ENCODE peak calls at places on chromosome 2, in eight cellular contexts. One of them, this sample, is unnamed.

GRCh38 chr2:96249654-96250053 is 16.1 kb downstream of the TMEM127 start:
- DNase-seq in MM.1S: no peak
- DNase-seq in left lung: no peak
- DNase-seq in RWPE2: no peak
- DNase-seq in gastrocnemius medialis: peak; percentile 31
- DNase-seq in thoracic aorta: no peak
- DNase-seq in CD8-positive, alpha-beta T cell: no peak
- DNase-seq in tibial artery: no peak
- DNase-seq in this sample: no peak

GRCh38 chr2:27158468-27158867 is 9.7 kb downstream of the TCF23 start:
- DNase-seq in left lung: no peak
- DNase-seq in CD8-positive, alpha-beta T cell: no peak
- DNase-seq in MM.1S: no peak
- DNase-seq in gastrocnemius medialis: no peak
- DNase-seq in thoracic aorta: no peak
- DNase-seq in tibial artery: peak; percentile 45
- DNase-seq in RWPE2: no peak
- DNase-seq in this sample: no peak

GRCh38 chr2:41698787-41699422 is 348.9 kb upstream of the PKDCC start:
- DNase-seq in gastrocnemius medialis: no peak
- DNase-seq in tibial artery: peak; percentile 68
- DNase-seq in thoracic aorta: no peak
- DNase-seq in left lung: peak; percentile 49
- DNase-seq in RWPE2: no peak
- DNase-seq in CD8-positive, alpha-beta T cell: no peak
- DNase-seq in MM.1S: no peak
- DNase-seq in this sample: no peak

GRCh38 chr2:168801961-168802824 is at the start of gene NOSTRIN:
- DNase-seq in MM.1S: no peak
- DNase-seq in RWPE2: no peak
- DNase-seq in tibial artery: no peak
- DNase-seq in CD8-positive, alpha-beta T cell: no peak
- DNase-seq in gastrocnemius medialis: no peak
- DNase-seq in left lung: no peak
- DNase-seq in thoracic aorta: no peak
- DNase-seq in this sample: no peak

GRCh38 chr2:190948671-190949070 is 65.3 kb downstream of the STAT1 start:
- DNase-seq in RWPE2: no peak
- DNase-seq in gastrocnemius medialis: no peak
- DNase-seq in left lung: no peak
- DNase-seq in tibial artery: no peak
- DNase-seq in CD8-positive, alpha-beta T cell: no peak
- DNase-seq in thoracic aorta: no peak
- DNase-seq in MM.1S: no peak
- DNase-seq in this sample: no peak

GRCh38 chr2:213934560-213934959 is 476.3 kb upstream of the VWC2L start:
- DNase-seq in CD8-positive, alpha-beta T cell: no peak
- DNase-seq in left lung: no peak
- DNase-seq in MM.1S: peak; percentile 83
- DNase-seq in RWPE2: no peak
- DNase-seq in tibial artery: no peak
- DNase-seq in thoracic aorta: no peak
- DNase-seq in gastrocnemius medialis: no peak
- DNase-seq in this sample: no peak

GRCh38 chr2:159561242-159561641 is 55.1 kb downstream of the BAZ2B start:
- DNase-seq in thoracic aorta: no peak
- DNase-seq in left lung: no peak
- DNase-seq in gastrocnemius medialis: no peak
- DNase-seq in CD8-positive, alpha-beta T cell: no peak
- DNase-seq in tibial artery: no peak
- DNase-seq in MM.1S: no peak
- DNase-seq in RWPE2: no peak
- DNase-seq in this sample: no peak

GRCh38 chr2:182057002-182057401 is 71.3 kb downstream of the PPP1R1C start:
- DNase-seq in CD8-positive, alpha-beta T cell: no peak
- DNase-seq in MM.1S: no peak
- DNase-seq in tibial artery: no peak
- DNase-seq in thoracic aorta: no peak
- DNase-seq in left lung: no peak
- DNase-seq in gastrocnemius medialis: no peak
- DNase-seq in RWPE2: no peak
- DNase-seq in this sample: no peak

GRCh38 chr2:88637464-88637863 is 10.2 kb upstream of the EIF2AK3 start:
- DNase-seq in CD8-positive, alpha-beta T cell: no peak
- DNase-seq in gastrocnemius medialis: no peak
- DNase-seq in MM.1S: no peak
- DNase-seq in RWPE2: no peak
- DNase-seq in thoracic aorta: no peak
- DNase-seq in tibial artery: no peak
- DNase-seq in left lung: no peak
- DNase-seq in this sample: no peak

GRCh38 chr2:239193925-239194687 is 206.7 kb downstream of the HDAC4 start:
- DNase-seq in CD8-positive, alpha-beta T cell: no peak
- DNase-seq in tibial artery: peak; percentile 34
- DNase-seq in left lung: peak; percentile 39
- DNase-seq in RWPE2: no peak
- DNase-seq in MM.1S: no peak
- DNase-seq in gastrocnemius medialis: peak; percentile 13
- DNase-seq in thoracic aorta: no peak
- DNase-seq in this sample: no peak

GRCh38 chr2:145846986-145847385 is 1327.1 kb upstream of the ZEB2 start:
- DNase-seq in tibial artery: no peak
- DNase-seq in left lung: no peak
- DNase-seq in thoracic aorta: no peak
- DNase-seq in RWPE2: no peak
- DNase-seq in gastrocnemius medialis: no peak
- DNase-seq in MM.1S: no peak
- DNase-seq in CD8-positive, alpha-beta T cell: no peak
- DNase-seq in this sample: no peak

GRCh38 chr2:134136702-134137101 is 117.2 kb upstream of the MGAT5 start:
- DNase-seq in CD8-positive, alpha-beta T cell: no peak
- DNase-seq in MM.1S: no peak
- DNase-seq in tibial artery: no peak
- DNase-seq in left lung: no peak
- DNase-seq in thoracic aorta: no peak
- DNase-seq in gastrocnemius medialis: no peak
- DNase-seq in RWPE2: no peak
- DNase-seq in this sample: no peak
- H3K4me1 ChIP-seq in CD8-positive, alpha-beta T cell: peaks cover 34% of the 10 kb centered on the region
- H3K4me1 ChIP-seq in MM.1S: peaks cover 55% of the 10 kb centered on the region
- H3K4me1 ChIP-seq in tibial artery: peaks cover 22% of the 10 kb centered on the region
- H3K4me1 ChIP-seq in left lung: peaks cover 26% of the 10 kb centered on the region
- H3K4me1 ChIP-seq in thoracic aorta: peaks cover 26% of the 10 kb centered on the region
- H3K4me1 ChIP-seq in gastrocnemius medialis: peaks cover 46% of the 10 kb centered on the region
- H3K4me1 ChIP-seq in RWPE2: peaks cover 44% of the 10 kb centered on the region
- H3K4me1 ChIP-seq in this sample: peaks cover 57% of the 10 kb centered on the region

GRCh38 chr2:678964-679363 is 1.8 kb upstream of the TMEM18 start:
- DNase-seq in RWPE2: no peak
- DNase-seq in thoracic aorta: no peak
- DNase-seq in CD8-positive, alpha-beta T cell: no peak
- DNase-seq in left lung: no peak
- DNase-seq in tibial artery: no peak
- DNase-seq in MM.1S: no peak
- DNase-seq in gastrocnemius medialis: no peak
- DNase-seq in this sample: no peak

GRCh38 chr2:676647-677055 is 555 bp downstream of the TMEM18 start:
- DNase-seq in gastrocnemius medialis: peak; percentile 98
- DNase-seq in MM.1S: peak; percentile 97
- DNase-seq in left lung: peak; percentile 100
- DNase-seq in RWPE2: peak; percentile 98
- DNase-seq in CD8-positive, alpha-beta T cell: peak; percentile 94
- DNase-seq in thoracic aorta: peak; percentile 96
- DNase-seq in tibial artery: peak; percentile 99
- DNase-seq in this sample: peak; percentile 100

GRCh38 chr2:675982-676646 is 1.1 kb downstream of the TMEM18 start:
- DNase-seq in tibial artery: peak; percentile 77
- DNase-seq in CD8-positive, alpha-beta T cell: no peak
- DNase-seq in gastrocnemius medialis: peak; percentile 29
- DNase-seq in MM.1S: peak; percentile 51
- DNase-seq in RWPE2: no peak
- DNase-seq in thoracic aorta: no peak
- DNase-seq in left lung: no peak
- DNase-seq in this sample: no peak

GRCh38 chr2:675460-675859 is 1.7 kb downstream of the TMEM18 start:
- DNase-seq in thoracic aorta: no peak
- DNase-seq in tibial artery: no peak
- DNase-seq in CD8-positive, alpha-beta T cell: no peak
- DNase-seq in MM.1S: no peak
- DNase-seq in left lung: peak; percentile 68
- DNase-seq in RWPE2: no peak
- DNase-seq in gastrocnemius medialis: no peak
- DNase-seq in this sample: no peak

DNA sequence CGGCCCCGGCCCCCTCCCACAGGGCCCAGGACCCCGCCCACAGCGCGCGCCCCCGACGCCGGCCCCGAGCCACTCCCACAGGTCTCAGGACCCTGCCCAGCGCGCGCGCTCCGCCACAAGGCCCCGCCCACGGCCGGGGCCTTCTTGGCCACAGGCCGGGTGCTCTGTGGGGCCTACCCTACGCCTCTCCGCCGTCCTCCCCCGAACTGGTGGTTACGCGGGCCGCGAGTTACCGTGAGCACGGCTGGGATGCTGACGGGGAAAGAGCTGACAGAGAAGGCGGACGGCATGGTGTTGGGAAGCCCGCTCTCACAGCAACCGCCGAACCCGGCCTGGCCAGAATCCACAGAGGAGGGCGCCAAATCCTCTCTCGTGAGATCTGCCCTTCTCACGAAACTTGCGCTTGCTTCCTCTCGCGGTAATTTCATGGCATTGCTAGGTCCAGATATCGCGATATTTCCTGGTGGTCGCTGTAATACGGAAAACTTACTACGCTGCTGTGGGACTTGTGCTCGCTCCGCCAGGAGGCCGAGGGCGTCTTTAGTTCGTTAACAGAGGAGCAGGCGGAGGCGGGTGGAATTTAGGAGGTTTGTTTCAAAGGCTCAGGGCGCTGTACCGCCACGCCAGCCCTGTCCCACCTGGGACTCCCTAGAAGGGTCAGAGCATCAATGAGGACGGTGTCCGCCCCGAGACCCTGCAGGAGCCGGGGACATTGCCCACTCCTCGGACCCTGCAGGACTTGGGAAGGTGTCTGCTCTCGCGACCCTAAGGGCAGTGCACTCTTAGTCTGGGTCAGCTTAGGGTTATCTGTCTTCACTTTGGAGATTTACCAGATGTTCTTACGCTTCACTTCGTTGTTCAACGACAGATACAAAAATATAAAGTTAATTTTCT is at the start of gene TMEM18:
- DNase-seq in tibial artery: peak; percentile 97
- DNase-seq in RWPE2: peak; percentile 93
- DNase-seq in gastrocnemius medialis: peak; percentile 92
- DNase-seq in thoracic aorta: peak; percentile 90
- DNase-seq in CD8-positive, alpha-beta T cell: no peak
- DNase-seq in left lung: peak; percentile 86
- DNase-seq in MM.1S: peak; percentile 98
- DNase-seq in this sample: peak; percentile 89
- TF ChIP-seq CTCF in tibial artery: peak; percentile 16
- TF ChIP-seq CTCF in RWPE2: peak; percentile 28
- TF ChIP-seq CTCF in gastrocnemius medialis: no peak
- TF ChIP-seq CTCF in thoracic aorta: no peak
- TF ChIP-seq CTCF in CD8-positive, alpha-beta T cell: peak; percentile 38
- TF ChIP-seq CTCF in left lung: peak; percentile 27
- TF ChIP-seq CTCF in MM.1S: peak; percentile 24
- TF ChIP-seq CTCF in this sample: peak; percentile 41

DNA sequence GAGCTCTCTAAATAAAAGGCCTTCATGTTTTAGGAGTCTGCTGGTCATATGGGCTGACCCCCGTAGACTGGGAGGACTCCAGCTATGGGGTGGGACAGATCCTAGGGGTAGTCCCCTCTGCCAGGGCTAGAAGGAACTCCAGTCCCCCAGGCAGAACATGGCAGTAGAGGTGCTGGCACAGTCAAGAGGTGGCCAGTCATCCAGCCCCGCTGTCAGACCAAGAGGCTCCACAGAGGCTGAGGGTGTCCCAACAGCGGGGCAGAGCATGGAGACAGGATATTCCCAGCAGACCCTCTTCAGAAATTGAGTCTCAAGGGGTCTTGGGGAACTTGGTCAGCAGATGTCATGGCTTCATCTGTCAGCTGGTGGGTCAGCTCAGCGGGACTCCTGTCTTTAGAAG is 76.6 kb downstream of the LONRF2 start:
- DNase-seq in left lung: no peak
- DNase-seq in CD8-positive, alpha-beta T cell: no peak
- DNase-seq in RWPE2: no peak
- DNase-seq in MM.1S: no peak
- DNase-seq in thoracic aorta: no peak
- DNase-seq in tibial artery: no peak
- DNase-seq in gastrocnemius medialis: no peak
- DNase-seq in this sample: no peak
- H3K4me1 ChIP-seq in left lung: peaks cover 3% of the 10 kb centered on the region
- H3K4me1 ChIP-seq in CD8-positive, alpha-beta T cell: no peaks in the 10 kb centered on the region
- H3K4me1 ChIP-seq in RWPE2: no peaks in the 10 kb centered on the region
- H3K4me1 ChIP-seq in MM.1S: peaks cover 5% of the 10 kb centered on the region
- H3K4me1 ChIP-seq in thoracic aorta: peaks cover 6% of the 10 kb centered on the region
- H3K4me1 ChIP-seq in tibial artery: peaks cover 8% of the 10 kb centered on the region
- H3K4me1 ChIP-seq in gastrocnemius medialis: no peaks in the 10 kb centered on the region
- H3K4me1 ChIP-seq in this sample: peaks cover 9% of the 10 kb centered on the region

GRCh38 chr2:23628926-23629325 is 243.9 kb downstream of the KLHL29 start:
- DNase-seq in tibial artery: no peak
- DNase-seq in left lung: peak; percentile 82
- DNase-seq in MM.1S: no peak
- DNase-seq in RWPE2: no peak
- DNase-seq in thoracic aorta: no peak
- DNase-seq in CD8-positive, alpha-beta T cell: no peak
- DNase-seq in gastrocnemius medialis: no peak
- DNase-seq in this sample: peak; percentile 41

GRCh38 chr2:23627236-23627990 is 242.4 kb downstream of the KLHL29 start:
- DNase-seq in gastrocnemius medialis: no peak
- DNase-seq in tibial artery: no peak
- DNase-seq in CD8-positive, alpha-beta T cell: no peak
- DNase-seq in left lung: peak; percentile 56
- DNase-seq in MM.1S: no peak
- DNase-seq in thoracic aorta: no peak
- DNase-seq in RWPE2: no peak
- DNase-seq in this sample: peak; percentile 27

GRCh38 chr2:23624915-23625314 is 239.9 kb downstream of the KLHL29 start:
- DNase-seq in RWPE2: no peak
- DNase-seq in left lung: no peak
- DNase-seq in CD8-positive, alpha-beta T cell: no peak
- DNase-seq in tibial artery: no peak
- DNase-seq in thoracic aorta: no peak
- DNase-seq in gastrocnemius medialis: peak; percentile 85
- DNase-seq in MM.1S: no peak
- DNase-seq in this sample: peak; percentile 2

GRCh38 chr2:23625726-23626125 is 240.7 kb downstream of the KLHL29 start:
- DNase-seq in tibial artery: no peak
- DNase-seq in CD8-positive, alpha-beta T cell: no peak
- DNase-seq in thoracic aorta: no peak
- DNase-seq in gastrocnemius medialis: no peak
- DNase-seq in MM.1S: no peak
- DNase-seq in left lung: no peak
- DNase-seq in RWPE2: no peak
- DNase-seq in this sample: peak; percentile 22

DNA sequence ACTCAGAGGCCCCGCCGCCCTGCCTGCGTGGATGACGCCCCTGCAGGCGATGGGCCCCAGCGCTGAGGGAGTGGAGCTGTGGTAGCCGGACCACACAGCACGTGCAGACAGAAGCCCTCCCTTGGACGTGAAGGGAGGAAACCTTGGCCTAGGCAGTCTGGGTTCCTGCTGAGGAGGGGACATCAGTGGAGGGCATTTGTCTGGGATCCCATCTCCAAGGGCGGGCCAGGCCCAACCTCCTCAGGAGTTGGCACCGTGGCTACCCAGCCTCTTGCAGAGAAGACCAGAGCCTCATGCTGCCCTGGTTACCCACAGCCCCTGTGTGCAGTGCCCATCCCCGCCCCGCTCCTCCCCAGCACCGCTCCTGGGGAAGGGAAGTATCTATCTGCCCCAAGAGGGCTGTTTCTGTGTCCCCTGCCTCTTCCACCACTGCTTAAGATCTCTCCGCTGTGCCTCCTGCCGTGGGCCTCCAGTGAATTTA is 241.8 kb downstream of the KLHL29 start:
- DNase-seq in left lung: peak; percentile 62
- DNase-seq in MM.1S: no peak
- DNase-seq in thoracic aorta: no peak
- DNase-seq in gastrocnemius medialis: no peak
- DNase-seq in RWPE2: no peak
- DNase-seq in CD8-positive, alpha-beta T cell: no peak
- DNase-seq in tibial artery: no peak
- DNase-seq in this sample: peak; percentile 46
- TF ChIP-seq CTCF in left lung: no peak
- TF ChIP-seq CTCF in MM.1S: no peak
- TF ChIP-seq CTCF in thoracic aorta: no peak
- TF ChIP-seq CTCF in gastrocnemius medialis: no peak
- TF ChIP-seq CTCF in RWPE2: no peak
- TF ChIP-seq CTCF in CD8-positive, alpha-beta T cell: no peak
- TF ChIP-seq CTCF in tibial artery: no peak
- TF ChIP-seq CTCF in this sample: no peak